ENCODE peak calls at places on chromosomes 16 and 17, in ten cellular contexts. One of them, this sample, is unnamed.

GRCh38 chr16:13426279-13426678 is 493.7 kb upstream of the ERCC4 start:
- DNase-seq in aorta: no peak
- DNase-seq in adrenal gland: no peak
- DNase-seq in neural progenitor cell: peak; percentile 31
- DNase-seq in mucosa of descending colon: no peak
- DNase-seq in BJ: no peak
- DNase-seq in thoracic aorta: no peak
- DNase-seq in CD8-positive, alpha-beta memory T cell: no peak
- DNase-seq in coronary artery: no peak
- DNase-seq in AG10803: no peak
- DNase-seq in this sample: no peak

GRCh38 chr17:62824290-62825135 is 16.4 kb upstream of the MARCHF10 start:
- DNase-seq in thoracic aorta: no peak
- DNase-seq in neural progenitor cell: peak; percentile 65
- DNase-seq in CD8-positive, alpha-beta memory T cell: no peak
- DNase-seq in mucosa of descending colon: no peak
- DNase-seq in BJ: peak; percentile 89
- DNase-seq in adrenal gland: no peak
- DNase-seq in AG10803: peak; percentile 99
- DNase-seq in coronary artery: no peak
- DNase-seq in aorta: no peak
- DNase-seq in this sample: peak; percentile 95

GRCh38 chr16:79294568-79294967 is 306.0 kb downstream of the MAF start:
- DNase-seq in BJ: no peak
- DNase-seq in thoracic aorta: no peak
- DNase-seq in adrenal gland: no peak
- DNase-seq in aorta: no peak
- DNase-seq in CD8-positive, alpha-beta memory T cell: no peak
- DNase-seq in AG10803: no peak
- DNase-seq in mucosa of descending colon: no peak
- DNase-seq in neural progenitor cell: no peak
- DNase-seq in coronary artery: no peak
- DNase-seq in this sample: no peak

GRCh38 chr17:80479246-80479566 is 2.8 kb upstream of the NPTX1 start:
- DNase-seq in thoracic aorta: no peak
- DNase-seq in mucosa of descending colon: no peak
- DNase-seq in neural progenitor cell: no peak
- DNase-seq in aorta: no peak
- DNase-seq in BJ: no peak
- DNase-seq in adrenal gland: no peak
- DNase-seq in CD8-positive, alpha-beta memory T cell: no peak
- DNase-seq in AG10803: no peak
- DNase-seq in coronary artery: no peak
- DNase-seq in this sample: no peak

GRCh38 chr16:67017810-67018488 is 11.0 kb upstream of the CBFB start:
- DNase-seq in BJ: peak; percentile 44
- DNase-seq in mucosa of descending colon: peak; percentile 91
- DNase-seq in neural progenitor cell: peak; percentile 93
- DNase-seq in CD8-positive, alpha-beta memory T cell: peak; percentile 81
- DNase-seq in adrenal gland: peak; percentile 82
- DNase-seq in coronary artery: peak; percentile 59
- DNase-seq in AG10803: peak; percentile 87
- DNase-seq in thoracic aorta: no peak
- DNase-seq in aorta: peak; percentile 72
- DNase-seq in this sample: peak; percentile 72

GRCh38 chr16:31458073-31458834 is 1.0 kb upstream of the ARMC5 start:
- DNase-seq in aorta: peak; percentile 79
- DNase-seq in mucosa of descending colon: peak; percentile 64
- DNase-seq in AG10803: peak; percentile 50
- DNase-seq in BJ: no peak
- DNase-seq in adrenal gland: peak; percentile 62
- DNase-seq in coronary artery: no peak
- DNase-seq in CD8-positive, alpha-beta memory T cell: peak; percentile 67
- DNase-seq in neural progenitor cell: peak; percentile 69
- DNase-seq in thoracic aorta: no peak
- DNase-seq in this sample: no peak

GRCh38 chr16:71781741-71782140 is 26.9 kb downstream of the AP1G1 start:
- DNase-seq in aorta: no peak
- DNase-seq in adrenal gland: no peak
- DNase-seq in BJ: no peak
- DNase-seq in coronary artery: no peak
- DNase-seq in neural progenitor cell: no peak
- DNase-seq in thoracic aorta: no peak
- DNase-seq in CD8-positive, alpha-beta memory T cell: no peak
- DNase-seq in AG10803: peak; percentile 26
- DNase-seq in mucosa of descending colon: no peak
- DNase-seq in this sample: no peak

GRCh38 chr17:30376621-30377452 is 1.9 kb upstream of the CPD start:
- DNase-seq in coronary artery: no peak
- DNase-seq in AG10803: peak; percentile 81
- DNase-seq in adrenal gland: peak; percentile 18
- DNase-seq in BJ: peak; percentile 31
- DNase-seq in mucosa of descending colon: peak; percentile 32
- DNase-seq in aorta: no peak
- DNase-seq in CD8-positive, alpha-beta memory T cell: peak; percentile 3
- DNase-seq in thoracic aorta: no peak
- DNase-seq in neural progenitor cell: no peak
- DNase-seq in this sample: peak; percentile 44

GRCh38 chr17:40530531-40530987 is 29.1 kb upstream of the TNS4 start:
- DNase-seq in coronary artery: peak; percentile 72
- DNase-seq in BJ: no peak
- DNase-seq in CD8-positive, alpha-beta memory T cell: no peak
- DNase-seq in neural progenitor cell: no peak
- DNase-seq in aorta: no peak
- DNase-seq in mucosa of descending colon: no peak
- DNase-seq in thoracic aorta: no peak
- DNase-seq in adrenal gland: no peak
- DNase-seq in AG10803: no peak
- DNase-seq in this sample: no peak

GRCh38 chr16:84737658-84738057 is 37.9 kb downstream of the USP10 start:
- DNase-seq in AG10803: no peak
- DNase-seq in coronary artery: no peak
- DNase-seq in mucosa of descending colon: peak; percentile 80
- DNase-seq in thoracic aorta: no peak
- DNase-seq in BJ: no peak
- DNase-seq in adrenal gland: no peak
- DNase-seq in CD8-positive, alpha-beta memory T cell: no peak
- DNase-seq in neural progenitor cell: no peak
- DNase-seq in aorta: no peak
- DNase-seq in this sample: no peak

GRCh38 chr17:47310186-47310733 is 13.5 kb upstream of the EFCAB13 start:
- DNase-seq in aorta: no peak
- DNase-seq in coronary artery: peak; percentile 26
- DNase-seq in thoracic aorta: no peak
- DNase-seq in mucosa of descending colon: no peak
- DNase-seq in BJ: no peak
- DNase-seq in adrenal gland: no peak
- DNase-seq in CD8-positive, alpha-beta memory T cell: no peak
- DNase-seq in AG10803: no peak
- DNase-seq in neural progenitor cell: peak; percentile 19
- DNase-seq in this sample: no peak

GRCh38 chr16:4351880-4352279 is 759 bp upstream of the PAM16 start:
- DNase-seq in mucosa of descending colon: no peak
- DNase-seq in AG10803: peak; percentile 47
- DNase-seq in aorta: no peak
- DNase-seq in CD8-positive, alpha-beta memory T cell: no peak
- DNase-seq in thoracic aorta: no peak
- DNase-seq in neural progenitor cell: no peak
- DNase-seq in adrenal gland: peak; percentile 69
- DNase-seq in BJ: no peak
- DNase-seq in coronary artery: no peak
- DNase-seq in this sample: no peak

GRCh38 chr17:12193336-12193735 is 172.7 kb downstream of the MAP2K4 start:
- DNase-seq in BJ: no peak
- DNase-seq in AG10803: no peak
- DNase-seq in aorta: no peak
- DNase-seq in neural progenitor cell: no peak
- DNase-seq in thoracic aorta: no peak
- DNase-seq in mucosa of descending colon: no peak
- DNase-seq in adrenal gland: no peak
- DNase-seq in coronary artery: no peak
- DNase-seq in CD8-positive, alpha-beta memory T cell: no peak
- DNase-seq in this sample: no peak

GRCh38 chr17:17073006-17073626 is 30.9 kb downstream of the MPRIP start:
- DNase-seq in neural progenitor cell: no peak
- DNase-seq in aorta: peak; percentile 33
- DNase-seq in CD8-positive, alpha-beta memory T cell: no peak
- DNase-seq in AG10803: no peak
- DNase-seq in BJ: no peak
- DNase-seq in mucosa of descending colon: no peak
- DNase-seq in coronary artery: no peak
- DNase-seq in thoracic aorta: no peak
- DNase-seq in adrenal gland: no peak
- DNase-seq in this sample: no peak

GRCh38 chr16:84851192-84852127 is 31.7 kb downstream of the CRISPLD2 start:
- DNase-seq in thoracic aorta: no peak
- DNase-seq in AG10803: peak; percentile 44
- DNase-seq in aorta: no peak
- DNase-seq in coronary artery: no peak
- DNase-seq in BJ: peak; percentile 88
- DNase-seq in mucosa of descending colon: no peak
- DNase-seq in neural progenitor cell: no peak
- DNase-seq in adrenal gland: no peak
- DNase-seq in CD8-positive, alpha-beta memory T cell: no peak
- DNase-seq in this sample: peak; percentile 79

GRCh38 chr17:2222301-2222700 is 81.3 kb downstream of the SMG6 start:
- DNase-seq in thoracic aorta: no peak
- DNase-seq in CD8-positive, alpha-beta memory T cell: no peak
- DNase-seq in coronary artery: no peak
- DNase-seq in adrenal gland: no peak
- DNase-seq in BJ: no peak
- DNase-seq in mucosa of descending colon: no peak
- DNase-seq in aorta: no peak
- DNase-seq in AG10803: no peak
- DNase-seq in neural progenitor cell: no peak
- DNase-seq in this sample: no peak
- H3K4me3 ChIP-seq in thoracic aorta: no peak overlapping the region
- H3K4me3 ChIP-seq in CD8-positive, alpha-beta memory T cell: no peak overlapping the region
- H3K4me3 ChIP-seq in coronary artery: no peak overlapping the region
- H3K4me3 ChIP-seq in adrenal gland: no peak overlapping the region
- H3K4me3 ChIP-seq in BJ: no peak overlapping the region
- H3K4me3 ChIP-seq in mucosa of descending colon: no peak overlapping the region
- H3K4me3 ChIP-seq in aorta: no peak overlapping the region
- H3K4me3 ChIP-seq in AG10803: no peak overlapping the region
- H3K4me3 ChIP-seq in neural progenitor cell: no peak overlapping the region
- H3K4me3 ChIP-seq in this sample: no peak overlapping the region

GRCh38 chr17:8206536-8206935 is 3.8 kb downstream of the AURKB start:
- DNase-seq in coronary artery: no peak
- DNase-seq in AG10803: no peak
- DNase-seq in adrenal gland: no peak
- DNase-seq in mucosa of descending colon: no peak
- DNase-seq in neural progenitor cell: no peak
- DNase-seq in aorta: no peak
- DNase-seq in thoracic aorta: no peak
- DNase-seq in CD8-positive, alpha-beta memory T cell: no peak
- DNase-seq in BJ: no peak
- DNase-seq in this sample: no peak
- H3K4me3 ChIP-seq in coronary artery: no peak overlapping the region
- H3K4me3 ChIP-seq in AG10803: no peak overlapping the region
- H3K4me3 ChIP-seq in adrenal gland: no peak overlapping the region
- H3K4me3 ChIP-seq in mucosa of descending colon: no peak overlapping the region
- H3K4me3 ChIP-seq in neural progenitor cell: no peak overlapping the region
- H3K4me3 ChIP-seq in aorta: no peak overlapping the region
- H3K4me3 ChIP-seq in thoracic aorta: no peak overlapping the region
- H3K4me3 ChIP-seq in CD8-positive, alpha-beta memory T cell: no peak overlapping the region
- H3K4me3 ChIP-seq in BJ: no peak overlapping the region
- H3K4me3 ChIP-seq in this sample: no peak overlapping the region

DNA sequence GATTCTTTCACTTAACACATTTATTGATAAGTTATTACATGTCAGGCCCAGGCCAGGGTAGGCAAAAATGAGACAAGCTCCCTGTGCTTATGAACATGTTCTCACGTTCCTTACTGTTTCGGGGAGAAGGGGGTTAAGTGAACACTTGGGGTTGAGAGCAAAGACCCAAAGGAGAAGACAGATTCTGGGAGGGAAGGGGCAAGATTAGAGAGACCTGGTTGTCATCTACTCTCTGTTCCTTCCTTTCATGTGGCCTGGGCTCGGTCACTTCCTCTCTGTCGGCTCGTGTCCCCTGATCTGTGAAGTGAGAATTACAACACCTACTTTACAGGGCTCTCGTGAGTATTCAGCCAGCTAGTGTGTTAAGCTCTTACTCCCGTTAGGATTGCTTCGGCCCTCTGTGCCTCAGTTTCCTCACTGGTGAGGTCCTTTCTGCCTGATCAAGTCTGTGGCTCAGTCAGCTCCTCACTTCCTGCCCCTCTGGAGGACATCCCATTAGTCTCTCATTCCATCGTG is 38.8 kb downstream of the PLCG2 start:
- DNase-seq in BJ: no peak
- DNase-seq in neural progenitor cell: no peak
- DNase-seq in aorta: no peak
- DNase-seq in AG10803: no peak
- DNase-seq in coronary artery: no peak
- DNase-seq in CD8-positive, alpha-beta memory T cell: no peak
- DNase-seq in adrenal gland: no peak
- DNase-seq in thoracic aorta: no peak
- DNase-seq in mucosa of descending colon: no peak
- DNase-seq in this sample: no peak
- H3K4me3 ChIP-seq in BJ: no peak overlapping the region
- H3K4me3 ChIP-seq in neural progenitor cell: no peak overlapping the region
- H3K4me3 ChIP-seq in aorta: no peak overlapping the region
- H3K4me3 ChIP-seq in AG10803: no peak overlapping the region
- H3K4me3 ChIP-seq in coronary artery: no peak overlapping the region
- H3K4me3 ChIP-seq in CD8-positive, alpha-beta memory T cell: no peak overlapping the region
- H3K4me3 ChIP-seq in adrenal gland: no peak overlapping the region
- H3K4me3 ChIP-seq in thoracic aorta: no peak overlapping the region
- H3K4me3 ChIP-seq in mucosa of descending colon: no peak overlapping the region
- H3K4me3 ChIP-seq in this sample: no peak overlapping the region

DNA sequence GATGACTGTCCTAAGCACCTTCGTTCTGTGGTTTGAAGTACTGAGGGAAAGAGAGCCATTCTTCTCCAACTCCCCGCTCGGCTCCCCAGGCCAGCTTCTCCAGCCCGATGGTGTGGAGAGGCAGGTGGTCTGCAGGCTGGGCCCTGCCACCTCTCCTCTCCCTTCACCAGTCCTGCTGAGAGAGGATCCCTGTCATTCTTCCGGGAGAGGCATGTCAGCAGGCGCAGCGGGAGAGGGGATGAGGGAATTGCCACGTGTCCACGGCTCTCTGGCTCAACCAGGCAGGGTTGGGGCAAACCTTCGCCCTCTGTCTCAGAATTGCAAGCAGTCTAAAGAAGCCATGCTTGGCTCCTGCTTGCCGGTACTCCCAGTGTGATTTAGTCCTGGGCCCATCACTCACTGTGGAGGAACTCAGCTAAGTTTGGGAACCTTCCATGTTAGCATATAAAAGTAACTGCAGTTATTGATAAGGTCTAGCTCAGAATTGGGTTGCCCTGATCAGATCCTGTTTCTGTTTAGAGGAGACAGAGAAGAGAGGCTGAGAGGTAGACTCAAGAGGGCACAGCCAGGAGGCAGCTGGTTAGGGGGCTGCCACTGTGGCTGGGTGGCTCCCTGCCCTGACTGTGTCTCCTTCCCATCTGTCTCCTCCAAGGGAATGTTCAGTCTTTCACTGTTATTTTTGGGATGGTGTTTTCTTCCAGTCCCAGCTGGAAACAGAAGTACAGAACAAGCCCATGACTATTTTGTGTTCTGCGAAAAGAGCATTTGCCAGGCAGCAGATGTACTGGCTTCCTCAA is 17.4 kb downstream of the HS3ST3B1 start:
- DNase-seq in adrenal gland: no peak
- DNase-seq in thoracic aorta: no peak
- DNase-seq in BJ: no peak
- DNase-seq in CD8-positive, alpha-beta memory T cell: no peak
- DNase-seq in mucosa of descending colon: no peak
- DNase-seq in coronary artery: no peak
- DNase-seq in aorta: no peak
- DNase-seq in AG10803: no peak
- DNase-seq in neural progenitor cell: no peak
- DNase-seq in this sample: no peak
- H3K4me3 ChIP-seq in adrenal gland: no peak overlapping the region
- H3K4me3 ChIP-seq in thoracic aorta: no peak overlapping the region
- H3K4me3 ChIP-seq in BJ: no peak overlapping the region
- H3K4me3 ChIP-seq in CD8-positive, alpha-beta memory T cell: no peak overlapping the region
- H3K4me3 ChIP-seq in mucosa of descending colon: no peak overlapping the region
- H3K4me3 ChIP-seq in coronary artery: no peak overlapping the region
- H3K4me3 ChIP-seq in aorta: no peak overlapping the region
- H3K4me3 ChIP-seq in AG10803: no peak overlapping the region
- H3K4me3 ChIP-seq in neural progenitor cell: no peak overlapping the region
- H3K4me3 ChIP-seq in this sample: no peak overlapping the region